ENCODE peak calls at places on chromosomes 13 and 19, in six cellular contexts. Y is retina; A is PC-3; L is osteocyte; G is GM06990; F is activated CD4-positive, CD25-positive, alpha-beta regulatory T cell. J is an unnamed sample.

GRCh38 chr19:6057651-6058365 is 52.5 kb downstream of the RFX2 start:
- DNase-seq in A (no peak), F (no peak), G (no peak), Y (no peak), L (peak), J (no peak)

GRCh38 chr19:40791349-40791748 is 7.6 kb upstream of the EGLN2 start:
- DNase-seq in Y (no peak), A (no peak), G (no peak), F (no peak), L (no peak), J (no peak)

GRCh38 chr19:48255376-48256303 is at the start of gene CARD8:
- DNase-seq in Y (peak), G (peak), A (peak), F (peak), L (peak), J (peak)

GRCh38 chr13:36131215-36131930 is at the start of gene DCLK1:
- DNase-seq in L (no peak), A (no peak), Y (peak), F (no peak), G (no peak), J (no peak)

GRCh38 chr19:43465468-43466120 is at the start of gene LYPD3:
- DNase-seq in A (peak), F (no peak), Y (no peak), G (no peak), L (no peak), J (no peak)

GRCh38 chr13:33462109-33462508 is 176.6 kb upstream of the STARD13 start:
- DNase-seq in G (no peak), L (no peak), F (no peak), Y (no peak), A (no peak), J (no peak)

GRCh38 chr19:12996542-12997094 is 1.3 kb downstream of the NFIX start:
- DNase-seq in L (no peak), Y (peak), A (peak), F (no peak), G (no peak), J (no peak)

GRCh38 chr19:17314007-17314589 is 4.7 kb downstream of the DDA1 start:
- DNase-seq in G (no peak), L (no peak), F (no peak), A (no peak), Y (no peak), J (no peak)

GRCh38 chr19:11587302-11587972 is 9.8 kb upstream of the ZNF627 start:
- DNase-seq in F (peak), G (peak), Y (peak), A (peak), L (peak), J (peak)

GRCh38 chr19:45076851-45077730 is 813 bp upstream of the ZNF296 start:
- DNase-seq in G (no peak), A (no peak), L (no peak), Y (no peak), F (no peak), J (no peak)

GRCh38 chr19:10882108-10882457 is 10.7 kb downstream of the CARM1 start:
- DNase-seq in F (no peak), G (no peak), L (no peak), Y (no peak), A (no peak), J (no peak)

GRCh38 chr13:114050536-114051450 is 76.9 kb upstream of the C13orf46 start:
- DNase-seq in L (no peak), A (no peak), F (no peak), Y (no peak), G (no peak), J (no peak)

GRCh38 chr13:32264407-32264806 is 50.8 kb downstream of the ZAR1L start:
- DNase-seq in G (no peak), L (no peak), F (no peak), Y (no peak), A (peak), J (no peak)

GRCh38 chr19:20077791-20078463 is at the start of gene ZNF90:
- DNase-seq in L (peak), Y (peak), A (no peak), G (peak), F (peak), J (peak)

GRCh38 chr13:94267581-94267980 is 211.9 kb downstream of the DCT start:
- DNase-seq in G (no peak), Y (no peak), A (no peak), L (no peak), F (no peak), J (no peak)

GRCh38 chr13:64007334-64007733 is 2591.7 kb upstream of the PCDH20 start:
- DNase-seq in Y (no peak), A (no peak), L (no peak), G (no peak), F (no peak), J (no peak)

GRCh38 chr19:9009935-9010651 is at the start of gene MUC16:
- DNase-seq in G (peak), F (no peak), L (no peak), A (peak), Y (no peak), J (no peak)

GRCh38 chr13:60492187-60492586 is 95.2 kb downstream of the TDRD3 start:
- DNase-seq in L (no peak), A (no peak), Y (no peak), F (no peak), G (no peak), J (no peak)

GRCh38 chr19:913080-913748 is at the start of gene R3HDM4:
- DNase-seq in F (peak), A (peak), Y (no peak), L (peak), G (peak), J (peak)

GRCh38 chr13:100301418-100301817 is 212.5 kb downstream of the PCCA start:
- DNase-seq in L (no peak), F (no peak), A (no peak), Y (peak), G (no peak), J (no peak)

GRCh38 chr13:30816733-30817132 is 81.4 kb downstream of the ALOX5AP start:
- DNase-seq in Y (no peak), F (no peak), G (no peak), L (no peak), A (no peak), J (no peak)

GRCh38 chr19:43797118-43797517 is 5.1 kb downstream of the LYPD5 start:
- DNase-seq in F (no peak), G (no peak), Y (no peak), A (no peak), L (no peak), J (no peak)

GRCh38 chr19:33349319-33350289 is 23.9 kb upstream of the CEBPG start:
- DNase-seq in Y (no peak), G (no peak), A (no peak), F (no peak), L (no peak), J (no peak)

GRCh38 chr19:42140125-42140754 is 8.0 kb upstream of the POU2F2 start:
- DNase-seq in Y (peak), G (no peak), L (peak), A (peak), F (no peak), J (no peak)

GRCh38 chr19:10918359-10918758 is 10.1 kb downstream of the YIPF2 start:
- DNase-seq in G (no peak), Y (no peak), A (no peak), L (no peak), F (no peak), J (no peak)

GRCh38 chr19:10270180-10270615 is 722 bp upstream of the ICAM1 start:
- DNase-seq in A (no peak), F (peak), L (peak), G (peak), Y (no peak), J (peak)

GRCh38 chr13:93320942-93321341 is 94.3 kb downstream of the GPC6 start:
- DNase-seq in A (no peak), Y (no peak), F (no peak), L (no peak), G (no peak), J (no peak)

GRCh38 chr19:3028305-3029069 is 593 bp downstream of the TLE2 start:
- DNase-seq in Y (no peak), L (no peak), F (no peak), G (no peak), A (no peak), J (no peak)